ENCODE peak calls at places on chromosomes 12 and 14, in eight cellular contexts. L is GM23338, O is ovary, W is foreskin fibroblast, K is GM12891, E is K562, I is GM12864, Q is AG20443. C is an unnamed sample.

GRCh38 chr12:85688837-85689236 is 147.4 kb downstream of the RASSF9 start:
- DNase-seq in E (no peak), K (no peak), I (no peak), W (no peak), Q (no peak), O (no peak), L (peak; percentile 30), C (no peak)

GRCh38 chr12:110667671-110668070 is 21.2 kb downstream of the HVCN1 start:
- DNase-seq in K (no peak), L (no peak), W (no peak), O (no peak), E (no peak), Q (no peak), I (no peak), C (no peak)

GRCh38 chr14:37974421-37974820 is 233.3 kb upstream of the SSTR1 start:
- DNase-seq in K (no peak), I (no peak), O (no peak), Q (peak; percentile 16), E (no peak), L (no peak), W (peak; percentile 10), C (no peak)

GRCh38 chr12:19042196-19042595 is 87.3 kb upstream of the PLEKHA5 start:
- DNase-seq in L (no peak), O (no peak), K (no peak), Q (no peak), W (no peak), I (no peak), E (no peak), C (no peak)

GRCh38 chr12:45343269-45344051 is 127.6 kb downstream of the ANO6 start:
- DNase-seq in W (peak; percentile 65), L (no peak), O (no peak), Q (peak; percentile 70), I (no peak), K (no peak), E (no peak), C (no peak)

GRCh38 chr14:25032092-25032784 is 17.7 kb downstream of the STXBP6 start:
- DNase-seq in W (no peak), K (no peak), O (no peak), Q (no peak), I (no peak), E (no peak), L (peak; percentile 65), C (no peak)

GRCh38 chr14:20623798-20624197 is 17.7 kb downstream of the OR6S1 start:
- DNase-seq in O (no peak), L (peak; percentile 52), E (no peak), K (no peak), I (no peak), W (no peak), Q (no peak), C (no peak)

GRCh38 chr14:103483600-103483999 is 39.0 kb downstream of the CKB start:
- DNase-seq in W (peak; percentile 77), E (no peak), I (no peak), K (no peak), Q (peak; percentile 58), O (peak; percentile 24), L (no peak), C (peak; percentile 1)

GRCh38 chr14:20683125-20683895 is 1.1 kb upstream of the RNASE4 start:
- DNase-seq in K (peak; percentile 35), W (peak; percentile 86), I (peak; percentile 93), O (peak; percentile 78), Q (peak; percentile 45), E (peak; percentile 49), L (peak; percentile 89), C (peak; percentile 43)

GRCh38 chr14:104103061-104104005 is 17.8 kb downstream of the ASPG start:
- DNase-seq in Q (no peak), E (no peak), W (no peak), I (no peak), L (peak; percentile 52), O (no peak), K (no peak), C (no peak)

GRCh38 chr12:132069336-132069985 is 74.7 kb downstream of the DDX51 start:
- DNase-seq in O (no peak), Q (no peak), E (no peak), I (no peak), K (no peak), L (no peak), W (no peak), C (no peak)

GRCh38 chr14:68978550-68978911 is 571 bp downstream of the ACTN1 start:
- DNase-seq in K (peak; percentile 46), I (no peak), O (peak; percentile 78), E (peak; percentile 71), Q (peak; percentile 61), L (peak; percentile 83), W (peak; percentile 56), C (no peak)

GRCh38 chr12:45648070-45648469 is 81.4 kb upstream of the ARID2 start:
- DNase-seq in O (no peak), E (no peak), L (no peak), W (no peak), Q (no peak), K (no peak), I (no peak), C (no peak)

GRCh38 chr14:32020882-32021281 is 56.2 kb upstream of the ARHGAP5 start:
- DNase-seq in L (no peak), K (no peak), O (no peak), W (no peak), E (peak; percentile 17), Q (no peak), I (no peak), C (no peak)

C was measured in GOT3.